ENCODE peak calls at places on chromosome 12, in six cellular contexts. Q is gastrocnemius medialis, Z is IMR-90, S is A549, J is suprapubic skin, K is heart left ventricle. Y is an unnamed sample.

GRCh38 chr12:54201001-54201794 is 12.4 kb upstream of the SMUG1 start:
- DNase-seq in S (peak), Q (peak), K (peak), J (peak), Z (peak), Y (peak)

GRCh38 chr12:11651785-11652184 is 2.3 kb downstream of the ETV6 start:
- DNase-seq in Z (peak), K (no peak), J (no peak), S (no peak), Q (no peak), Y (no peak)

GRCh38 chr12:101666017-101666728 is 31.3 kb upstream of the CHPT1 start:
- DNase-seq in S (no peak), J (no peak), Q (no peak), Z (no peak), K (no peak), Y (no peak)

GRCh38 chr12:47789712-47790489 is 16.9 kb downstream of the SLC48A1 start:
- DNase-seq in Z (no peak), S (no peak), Q (no peak), J (no peak), K (no peak), Y (no peak)

GRCh38 chr12:54549774-54550451 is 512 bp downstream of the PDE1B start:
- DNase-seq in Z (no peak), K (peak), J (no peak), Q (no peak), S (no peak), Y (no peak)

GRCh38 chr12:30015661-30016060 is 231.9 kb upstream of the TMTC1 start:
- DNase-seq in Z (no peak), K (no peak), J (no peak), S (no peak), Q (no peak), Y (no peak)

GRCh38 chr12:54431911-54432814 is 13.1 kb upstream of the ITGA5 start:
- DNase-seq in S (peak), K (peak), J (peak), Q (no peak), Z (peak), Y (peak)

GRCh38 chr12:92141585-92142244 is 3.9 kb downstream of the BTG1 start:
- DNase-seq in K (no peak), J (no peak), S (no peak), Z (no peak), Q (no peak), Y (no peak)

GRCh38 chr12:3288690-3289089 is 202.3 kb upstream of the PRMT8 start:
- DNase-seq in J (no peak), Q (no peak), K (no peak), S (no peak), Z (no peak), Y (no peak)

GRCh38 chr12:42104087-42104486 is 40.6 kb downstream of the GXYLT1 start:
- DNase-seq in S (no peak), J (no peak), K (no peak), Q (no peak), Z (no peak), Y (no peak)

GRCh38 chr12:121797937-121798801 is 4.7 kb upstream of the RHOF start:
- DNase-seq in Q (peak), S (peak), Z (peak), K (peak), J (peak), Y (peak)

GRCh38 chr12:109004022-109004421 is 16.8 kb downstream of the SVOP start:
- DNase-seq in Z (no peak), J (no peak), S (no peak), Q (no peak), K (no peak), Y (no peak)

GRCh38 chr12:122063691-122064033 is 14.9 kb upstream of the MLXIP start:
- DNase-seq in Q (no peak), K (no peak), S (no peak), J (no peak), Z (no peak), Y (no peak)

GRCh38 chr12:87853448-87854003 is 175.7 kb downstream of the C12orf50 start:
- DNase-seq in S (no peak), Z (no peak), J (no peak), K (no peak), Q (no peak), Y (no peak)

GRCh38 chr12:127873306-127873705 is 393.7 kb upstream of the TMEM132C start:
- DNase-seq in Q (no peak), Z (no peak), S (no peak), K (no peak), J (no peak), Y (no peak)

GRCh38 chr12:3417937-3418336 is 73.1 kb upstream of the PRMT8 start:
- DNase-seq in Q (no peak), J (no peak), S (no peak), K (no peak), Z (no peak), Y (no peak)

GRCh38 chr12:52645120-52645761 is 6.8 kb downstream of the KRT2 start:
- DNase-seq in Q (no peak), J (no peak), K (no peak), Z (no peak), S (no peak), Y (no peak)

GRCh38 chr12:52643233-52644077 is 8.6 kb downstream of the KRT2 start:
- DNase-seq in K (no peak), Z (no peak), J (no peak), Q (no peak), S (no peak), Y (no peak)

GRCh38 chr12:52646613-52647012 is 5.4 kb downstream of the KRT2 start:
- DNase-seq in Z (no peak), S (no peak), J (no peak), Q (no peak), K (no peak), Y (no peak)

GRCh38 chr12:52645982-52646381 is 6.0 kb downstream of the KRT2 start:
- DNase-seq in K (no peak), J (no peak), S (no peak), Q (no peak), Z (no peak), Y (no peak)

GRCh38 chr12:52644078-52644415 is 8.0 kb downstream of the KRT2 start:
- DNase-seq in Z (no peak), J (no peak), K (no peak), Q (no peak), S (no peak), Y (no peak)
- H3K4me3 ChIP-seq in Z (no peak), J (no peak), K (no peak), Q (no peak), S (no peak), Y (no peak)

DNA sequence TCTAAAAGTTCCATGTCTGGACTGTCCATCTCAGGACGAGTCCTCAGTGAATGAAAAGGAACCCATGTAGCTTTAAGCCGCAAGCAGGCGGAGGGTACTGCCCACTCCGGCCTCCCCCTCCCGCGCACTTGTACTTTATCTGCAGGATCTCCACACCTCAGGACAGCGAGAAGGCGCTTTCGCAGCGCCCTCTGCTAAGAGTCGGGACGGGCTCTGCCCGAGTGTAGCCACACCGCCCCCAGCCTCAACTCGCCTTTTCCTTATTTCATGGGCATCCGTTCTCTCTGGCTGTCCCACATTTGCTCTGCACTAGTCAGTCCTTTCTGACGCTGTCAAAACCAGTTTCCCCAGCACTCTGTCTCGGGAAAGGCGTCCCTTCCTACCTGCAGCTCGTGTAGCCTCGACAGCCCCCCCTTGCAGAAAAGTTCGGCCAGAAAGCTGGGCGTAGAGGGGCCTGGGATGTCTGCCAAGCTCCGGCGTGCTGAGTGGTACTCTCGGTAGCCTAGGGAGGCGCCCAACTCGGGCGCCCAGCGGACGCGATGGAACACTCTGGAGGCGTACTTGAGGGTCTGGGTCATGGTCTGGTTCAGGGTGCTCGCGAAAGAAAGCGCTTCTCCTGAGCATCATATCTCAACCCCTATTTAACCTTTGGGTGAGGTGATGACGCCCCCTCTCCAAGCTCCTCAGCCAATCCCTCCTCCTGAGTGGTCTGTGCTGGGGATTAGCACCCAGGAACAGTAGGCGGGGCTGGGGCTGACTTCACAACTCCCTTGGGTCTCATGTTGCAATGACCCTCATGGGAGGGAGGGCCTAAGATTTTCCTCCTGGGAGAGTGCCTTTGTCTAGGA is at the start of gene CYP27B1:
- DNase-seq in K (no peak), S (peak), Q (no peak), Z (peak), J (no peak), Y (no peak)
- TF ChIP-seq POLR2A in K (no peak), S (no peak), Q (no peak), Z (no peak), J (no peak), Y (no peak)

GRCh38 chr12:79687711-79688270 is 3.0 kb downstream of the PAWR start:
- DNase-seq in J (no peak), K (no peak), Q (no peak), Z (peak), S (no peak), Y (no peak)

GRCh38 chr12:79689477-79690155 is 1.1 kb downstream of the PAWR start:
- DNase-seq in Q (no peak), S (peak), J (peak), K (peak), Z (peak), Y (peak)

GRCh38 chr12:79688376-79689040 is 2.3 kb downstream of the PAWR start:
- DNase-seq in K (no peak), S (no peak), Q (no peak), Z (no peak), J (no peak), Y (no peak)

GRCh38 chr12:79690156-79690605 is 583 bp downstream of the PAWR start:
- DNase-seq in Q (no peak), Z (peak), J (peak), S (peak), K (peak), Y (no peak)

GRCh38 chr12:79689041-79689476 is 1.7 kb downstream of the PAWR start:
- DNase-seq in Q (no peak), K (no peak), S (peak), Z (no peak), J (no peak), Y (no peak)
- H3K27ac ChIP-seq in Q (peak), K (peak), S (peak), Z (peak), J (peak), Y (peak)

GRCh38 chr12:50765325-50765911 is 1.5 kb downstream of the ATF1 start:
- DNase-seq in J (no peak), Q (peak), Z (peak), S (peak), K (no peak), Y (no peak)
- H3K4me3 ChIP-seq in J (peak), Q (peak), Z (peak), S (peak), K (peak), Y (peak)

Y was measured in uterus.